ENCODE peak calls at places on chromosomes 16 and 17, in nine cellular contexts. I is OCI-LY7; H is hepatocyte; W is CD8-positive, alpha-beta T cell; Q is brain microvascular endothelial cell; F is kidney; M is CD4-positive, CD25-positive, alpha-beta regulatory T cell; C is neural progenitor cell; V is body of pancreas. E is an unnamed sample.

GRCh38 chr16:3106205-3106928 is 6.0 kb upstream of the ZNF205 start:
- DNase-seq in C (peak), F (peak), H (peak), W (peak), M (peak), V (peak), I (peak), Q (peak), E (peak)

GRCh38 chr17:3603119-3603869 is 5.9 kb downstream of the TRPV1 start:
- DNase-seq in M (no peak), Q (peak), W (no peak), H (no peak), V (no peak), F (peak), I (no peak), C (no peak), E (no peak)

GRCh38 chr17:43316522-43317142 is 82.2 kb upstream of the ARL4D start:
- DNase-seq in H (no peak), W (no peak), F (no peak), C (peak), V (peak), I (peak), Q (no peak), M (no peak), E (no peak)

GRCh38 chr17:51275381-51275780 is 15.0 kb downstream of the UTP18 start:
- DNase-seq in F (no peak), V (no peak), C (no peak), M (no peak), I (no peak), Q (no peak), H (no peak), W (no peak), E (no peak)

GRCh38 chr16:57134982-57135381 is 42.6 kb downstream of the CPNE2 start:
- DNase-seq in V (no peak), F (peak), I (peak), Q (no peak), W (peak), H (no peak), C (no peak), M (peak), E (no peak)

GRCh38 chr17:34556384-34556783 is 23.0 kb upstream of the TMEM132E start:
- DNase-seq in F (no peak), I (no peak), W (no peak), H (peak), V (no peak), Q (no peak), C (peak), M (no peak), E (no peak)

GRCh38 chr17:44097110-44097810 is 26.2 kb downstream of the HDAC5 start:
- DNase-seq in F (no peak), H (no peak), V (peak), C (no peak), W (no peak), I (no peak), Q (peak), M (no peak), E (peak)

GRCh38 chr17:70184770-70185169 is 15.4 kb downstream of the KCNJ2 start:
- DNase-seq in M (no peak), C (no peak), F (no peak), H (peak), I (no peak), V (no peak), W (no peak), Q (peak), E (no peak)

GRCh38 chr17:42116705-42117396 is 4.3 kb downstream of the KAT2A start:
- DNase-seq in Q (peak), C (peak), M (peak), H (peak), V (peak), I (peak), W (peak), F (peak), E (peak)

GRCh38 chr17:29145289-29146058 is 34.7 kb downstream of the MYO18A start:
- DNase-seq in I (peak), H (peak), M (peak), C (peak), V (peak), Q (peak), W (peak), F (peak), E (peak)

GRCh38 chr17:77909816-77910215 is 48.7 kb upstream of the TNRC6C start:
- DNase-seq in C (peak), F (no peak), I (no peak), M (no peak), H (no peak), W (no peak), Q (no peak), V (no peak), E (no peak)

DNA sequence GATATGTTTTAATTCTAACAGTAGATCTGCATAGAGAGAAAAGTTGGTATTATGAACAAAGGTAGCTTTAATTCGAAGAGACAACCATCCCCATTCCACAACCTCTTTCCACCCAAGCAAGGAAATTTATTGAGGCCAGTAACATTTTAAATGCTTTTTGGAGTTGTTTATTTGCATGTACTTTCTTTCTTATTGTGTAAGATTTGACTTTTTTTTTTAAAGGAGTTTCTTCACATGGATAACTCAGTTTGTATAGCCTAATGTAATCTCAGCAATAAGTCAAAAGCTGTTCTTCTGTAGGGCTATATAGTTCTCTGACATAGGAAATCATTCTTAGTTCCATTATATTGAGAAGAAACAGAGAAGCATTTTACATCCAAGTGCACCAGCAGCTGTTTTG is 163.3 kb downstream of the PRKCA start:
- DNase-seq in H (no peak), I (no peak), F (no peak), W (no peak), V (no peak), Q (no peak), C (no peak), M (no peak), E (no peak)
- H3K27ac ChIP-seq in H (no peak), I (no peak), F (no peak), W (no peak), V (no peak), Q (peak), C (no peak), M (no peak), E (no peak)

GRCh38 chr17:81052199-81052997 is 17.4 kb downstream of the BAIAP2 start:
- DNase-seq in H (no peak), V (no peak), M (no peak), F (no peak), W (no peak), C (no peak), I (no peak), Q (no peak), E (peak)
- H3K27ac ChIP-seq in H (no peak), V (peak), M (no peak), F (peak), W (no peak), C (no peak), I (no peak), Q (no peak), E (no peak)

DNA sequence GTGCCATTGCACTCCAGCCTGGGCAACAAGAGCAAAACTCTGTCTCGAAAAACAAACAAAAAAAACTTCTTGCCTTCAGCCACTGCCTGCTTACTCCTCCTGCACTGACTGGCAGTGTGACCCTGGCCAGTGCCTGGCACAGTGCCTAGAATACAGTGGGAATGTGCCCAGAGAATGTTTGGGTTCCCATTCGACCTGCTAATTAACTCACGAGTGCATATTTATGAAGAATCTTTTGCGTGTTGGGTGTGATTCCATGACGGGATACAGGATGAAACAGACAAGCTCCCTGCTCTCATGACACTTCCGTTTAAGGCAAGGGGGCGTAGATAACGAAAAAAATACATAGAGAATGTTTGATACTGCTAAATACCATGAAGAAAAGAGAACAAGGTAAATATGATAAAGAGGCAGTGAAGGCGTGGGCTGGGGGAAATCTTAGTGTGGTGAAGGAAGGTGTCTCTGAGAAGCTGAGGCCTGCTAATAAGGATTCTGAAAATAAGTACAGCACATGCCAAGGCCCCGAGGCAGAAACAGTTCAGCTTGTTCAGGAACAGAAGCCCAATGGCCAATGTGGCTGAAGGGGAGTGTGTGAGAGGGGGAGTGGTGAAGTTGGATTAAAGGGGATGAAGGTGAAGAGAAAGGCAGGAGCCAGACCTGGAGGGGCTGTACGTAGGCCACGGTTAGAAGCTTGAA is 4.3 kb downstream of the ABI3 start:
- DNase-seq in W (no peak), H (no peak), F (no peak), M (no peak), C (no peak), Q (no peak), V (peak), I (no peak), E (no peak)
- H3K27ac ChIP-seq in W (peak), H (no peak), F (no peak), M (no peak), C (no peak), Q (no peak), V (peak), I (peak), E (no peak)

GRCh38 chr17:55304171-55304859 is 39.6 kb downstream of the HLF start:
- DNase-seq in C (no peak), F (no peak), V (no peak), W (no peak), H (no peak), Q (no peak), I (no peak), M (no peak), E (no peak)
- H3K27ac ChIP-seq in C (no peak), F (no peak), V (no peak), W (no peak), H (no peak), Q (no peak), I (no peak), M (no peak), E (peak)

GRCh38 chr17:61322316-61323014 is 77.2 kb upstream of the TBX2 start:
- DNase-seq in I (no peak), F (no peak), W (no peak), H (no peak), M (no peak), V (no peak), C (no peak), Q (no peak), E (no peak)
- H3K27ac ChIP-seq in I (no peak), F (no peak), W (no peak), H (no peak), M (no peak), V (no peak), C (no peak), Q (no peak), E (no peak)

GRCh38 chr17:17117923-17118322 is 75.7 kb downstream of the MPRIP start:
- DNase-seq in M (no peak), V (no peak), F (no peak), C (no peak), Q (no peak), I (no peak), H (no peak), W (no peak), E (no peak)

GRCh38 chr17:17114592-17115225 is 72.5 kb downstream of the MPRIP start:
- DNase-seq in W (no peak), V (no peak), M (no peak), F (peak), C (no peak), H (no peak), Q (no peak), I (no peak), E (peak)

GRCh38 chr17:17115620-17116019 is 73.4 kb downstream of the MPRIP start:
- DNase-seq in H (no peak), C (no peak), F (no peak), Q (no peak), W (no peak), V (no peak), I (no peak), M (no peak), E (no peak)

GRCh38 chr17:17118399-17118798 is 76.1 kb downstream of the MPRIP start:
- DNase-seq in F (no peak), I (no peak), W (no peak), C (no peak), H (peak), M (no peak), V (no peak), Q (no peak), E (no peak)

DNA sequence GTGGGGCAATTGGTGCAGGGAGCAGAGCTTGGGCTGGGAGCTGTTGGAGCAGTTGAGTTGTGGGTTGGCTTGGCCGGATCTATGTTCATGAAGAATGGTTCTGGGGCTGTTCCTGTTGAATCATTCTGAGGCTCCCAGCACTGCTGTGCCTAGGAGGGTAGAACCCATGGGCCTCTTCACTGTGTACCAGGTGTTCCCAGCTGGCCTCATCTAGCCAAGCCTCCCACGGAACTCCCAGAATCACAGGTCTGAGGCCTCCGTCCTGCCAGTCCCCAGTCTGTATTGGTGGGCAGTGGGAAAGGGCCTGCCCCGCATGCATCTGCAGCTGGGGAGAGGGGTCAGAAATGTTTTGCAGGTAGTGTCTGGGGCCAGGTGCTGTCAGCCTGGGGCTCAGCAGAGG is 74.1 kb downstream of the MPRIP start:
- DNase-seq in H (no peak), Q (no peak), C (no peak), M (no peak), F (no peak), V (no peak), I (no peak), W (no peak), E (no peak)
- H3K27ac ChIP-seq in H (no peak), Q (no peak), C (no peak), M (no peak), F (no peak), V (no peak), I (no peak), W (no peak), E (no peak)

GRCh38 chr16:65070831-65071230 is 51.0 kb downstream of the CDH11 start:
- DNase-seq in V (peak), M (no peak), F (peak), I (no peak), Q (peak), H (peak), W (no peak), C (no peak), E (no peak)
- H3K27ac ChIP-seq in V (no peak), M (no peak), F (peak), I (no peak), Q (peak), H (peak), W (no peak), C (no peak), E (no peak)

DNA sequence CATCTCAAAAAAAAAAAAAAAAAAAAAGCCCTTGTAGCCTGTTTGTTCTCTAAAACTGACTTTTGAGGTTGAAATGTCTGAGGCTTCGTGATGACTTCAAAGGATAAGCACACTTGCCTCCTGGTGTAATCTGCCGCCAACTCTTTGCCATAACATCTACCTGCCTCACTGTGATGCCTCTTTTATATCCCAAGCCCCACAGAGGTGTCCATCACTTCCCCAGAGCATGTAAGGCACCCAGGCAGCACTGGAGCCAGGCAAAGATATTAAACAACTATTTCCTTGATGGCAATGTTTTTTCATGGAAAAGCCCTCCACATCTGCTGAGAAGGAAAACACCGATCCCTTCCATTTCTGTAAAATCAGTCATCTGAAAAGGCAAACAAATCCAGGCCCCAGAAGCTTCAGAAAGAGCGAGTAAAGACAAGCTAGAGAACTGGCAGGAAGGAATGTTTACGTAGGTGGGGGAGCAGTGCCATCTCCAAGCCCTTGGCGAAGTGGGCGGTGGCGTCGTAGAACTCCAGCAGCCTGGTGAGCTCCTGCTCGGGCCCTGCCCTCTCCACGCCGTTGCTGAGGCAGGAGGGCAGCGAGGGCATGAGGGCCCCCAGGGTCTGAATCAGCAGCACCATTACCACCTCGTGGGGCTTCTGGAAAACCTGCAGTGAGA is 28.6 kb downstream of the COG7 start:
- DNase-seq in W (no peak), M (no peak), I (no peak), H (no peak), V (peak), F (peak), Q (no peak), C (no peak), E (no peak)
- H3K27ac ChIP-seq in W (no peak), M (no peak), I (no peak), H (no peak), V (peak), F (peak), Q (no peak), C (no peak), E (peak)

DNA sequence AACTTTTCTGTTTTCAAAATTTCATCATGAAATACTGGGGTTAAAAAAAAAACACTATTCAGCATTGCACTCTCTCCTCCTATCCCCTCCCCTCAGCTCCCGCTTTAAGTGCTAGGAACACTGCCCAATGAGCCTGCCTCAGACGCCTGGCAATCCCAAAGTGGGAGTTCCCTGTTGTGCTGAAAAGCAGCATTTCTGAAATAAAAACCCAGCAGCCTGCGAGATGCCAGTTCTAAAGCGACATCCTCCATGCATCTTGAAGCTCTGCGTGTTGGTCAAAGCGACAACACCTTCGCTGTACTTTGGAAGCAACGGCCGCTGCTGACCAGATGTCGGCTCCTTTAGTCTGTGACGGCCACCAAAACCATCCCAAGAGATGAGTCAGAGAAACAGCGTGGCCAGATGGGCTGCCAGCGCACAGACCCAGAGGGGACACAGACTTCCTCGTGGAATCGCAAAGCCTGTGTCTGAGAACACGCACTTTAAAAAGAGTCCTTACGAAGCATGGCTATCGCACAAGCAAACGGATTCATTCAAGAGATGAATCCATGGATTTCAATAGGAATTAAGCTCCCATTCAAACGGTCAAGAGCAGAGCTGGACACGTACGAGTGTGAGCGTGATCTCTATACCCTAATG is 32.8 kb downstream of the FBXO31 start:
- DNase-seq in H (no peak), W (no peak), F (no peak), V (no peak), Q (no peak), C (no peak), I (no peak), M (no peak), E (no peak)
- H3K27ac ChIP-seq in H (peak), W (no peak), F (no peak), V (no peak), Q (no peak), C (no peak), I (no peak), M (no peak), E (no peak)